ENCODE peak calls at places on chromosomes 5 and 9, in nine cellular contexts. B is tibial artery, A is PC-9, Q is psoas muscle, S is pancreas, K is fibroblast of lung, Y is A673, L is PC-3, T is stomach. E is an unnamed sample.
A peak's percentile ranks its signal among the peaks of the same experiment; 100 is the strongest.

GRCh38 chr9:86641970-86642369 is 287.8 kb upstream of the TUT7 start:
- DNase-seq in B (no peak), A (no peak), Q (no peak), S (no peak), K (no peak), Y (no peak), L (no peak), T (no peak), E (no peak)

GRCh38 chr9:127549218-127549617 is 62.9 kb upstream of the STXBP1 start:
- DNase-seq in B (no peak), A (no peak), Q (no peak), S (no peak), K (no peak), Y (no peak), L (no peak), T (no peak), E (no peak)

GRCh38 chr5:5298841-5299543 is 123.5 kb upstream of the ICE1 start:
- DNase-seq in B (no peak), A (no peak), Q (no peak), S (no peak), K (no peak), Y (no peak), L (no peak), T (no peak), E (no peak)

GRCh38 chr5:169656125-169656990 is 19.3 kb downstream of the DOCK2 start:
- DNase-seq in B (no peak), A (no peak), Q (no peak), S (no peak), K (no peak), Y (no peak), L (no peak), T (no peak), E (no peak)

GRCh38 chr9:81798606-81799005 is 109.3 kb upstream of the TLE1 start:
- DNase-seq in B (no peak), A (no peak), Q (no peak), S (no peak), K (peak; percentile 77), Y (no peak), L (no peak), T (no peak), E (no peak)

GRCh38 chr5:33641722-33642505 is 201.1 kb downstream of the TARS1 start:
- DNase-seq in B (no peak), A (peak; percentile 74), Q (no peak), S (no peak), K (peak; percentile 58), Y (no peak), L (peak; percentile 63), T (no peak), E (no peak)

GRCh38 chr5:57041570-57041969 is 89.6 kb upstream of the MIER3 start:
- DNase-seq in B (no peak), A (no peak), Q (no peak), S (no peak), K (no peak), Y (no peak), L (no peak), T (no peak), E (no peak)

GRCh38 chr5:16456103-16456832 is 9.3 kb downstream of the ZNF622 start:
- DNase-seq in B (no peak), A (peak; percentile 49), Q (peak; percentile 26), S (peak; percentile 47), K (peak; percentile 84), Y (peak; percentile 84), L (peak; percentile 96), T (no peak), E (peak; percentile 60)

GRCh38 chr9:119020284-119020683 is 349.0 kb downstream of the BRINP1 start:
- DNase-seq in B (no peak), A (no peak), Q (peak; percentile 19), S (no peak), K (no peak), Y (no peak), L (no peak), T (no peak), E (no peak)

GRCh38 chr5:172305380-172305779 is 21.8 kb upstream of the UBTD2 start:
- DNase-seq in B (no peak), A (no peak), Q (no peak), S (no peak), K (no peak), Y (no peak), L (no peak), T (no peak), E (no peak)

GRCh38 chr9:35110327-35110758 is 5.3 kb downstream of the ATOSB start:
- DNase-seq in B (peak; percentile 92), A (no peak), Q (peak; percentile 57), S (peak; percentile 55), K (peak; percentile 44), Y (peak; percentile 31), L (peak; percentile 56), T (peak; percentile 26), E (peak; percentile 19)

GRCh38 chr5:11164456-11165286 is 403.6 kb upstream of the DAP start:
- DNase-seq in B (no peak), A (no peak), Q (no peak), S (no peak), K (peak; percentile 1), Y (no peak), L (no peak), T (no peak), E (no peak)

GRCh38 chr5:129591508-129592160 is 131.5 kb downstream of the ADAMTS19 start:
- DNase-seq in B (no peak), A (no peak), Q (no peak), S (no peak), K (no peak), Y (no peak), L (no peak), T (no peak), E (no peak)

GRCh38 chr9:447230-448025 is 232.8 kb downstream of the DOCK8 start:
- DNase-seq in B (no peak), A (peak; percentile 94), Q (no peak), S (no peak), K (no peak), Y (no peak), L (peak; percentile 90), T (no peak), E (peak; percentile 16)

GRCh38 chr5:116771466-116772151 is 197.0 kb upstream of the SEMA6A start:
- DNase-seq in B (no peak), A (no peak), Q (no peak), S (peak; percentile 34), K (no peak), Y (no peak), L (no peak), T (no peak), E (no peak)

GRCh38 chr5:80156156-80156555 is 99.7 kb downstream of the SERINC5 start:
- DNase-seq in B (no peak), A (no peak), Q (no peak), S (no peak), K (no peak), Y (no peak), L (no peak), T (no peak), E (no peak)

GRCh38 chr9:36997414-36997813 is 36.7 kb downstream of the PAX5 start:
- DNase-seq in B (no peak), A (peak; percentile 62), Q (no peak), S (no peak), K (no peak), Y (peak; percentile 51), L (peak; percentile 65), T (no peak), E (no peak)

GRCh38 chr9:116901260-116901659 is 214.2 kb downstream of the TRIM32 start:
- DNase-seq in B (no peak), A (peak; percentile 79), Q (no peak), S (no peak), K (no peak), Y (no peak), L (peak; percentile 4), T (no peak), E (no peak)

GRCh38 chr9:21491742-21492141 is 9.6 kb upstream of the IFNE start:
- DNase-seq in B (no peak), A (no peak), Q (no peak), S (no peak), K (peak; percentile 41), Y (peak; percentile 0), L (no peak), T (no peak), E (no peak)
- TF ChIP-seq CTCF in B (no peak), A (no peak), Q (no peak), S (no peak), K (peak; percentile 24), Y (no peak), L (peak; percentile 35), T (no peak), E (no peak)

DNA sequence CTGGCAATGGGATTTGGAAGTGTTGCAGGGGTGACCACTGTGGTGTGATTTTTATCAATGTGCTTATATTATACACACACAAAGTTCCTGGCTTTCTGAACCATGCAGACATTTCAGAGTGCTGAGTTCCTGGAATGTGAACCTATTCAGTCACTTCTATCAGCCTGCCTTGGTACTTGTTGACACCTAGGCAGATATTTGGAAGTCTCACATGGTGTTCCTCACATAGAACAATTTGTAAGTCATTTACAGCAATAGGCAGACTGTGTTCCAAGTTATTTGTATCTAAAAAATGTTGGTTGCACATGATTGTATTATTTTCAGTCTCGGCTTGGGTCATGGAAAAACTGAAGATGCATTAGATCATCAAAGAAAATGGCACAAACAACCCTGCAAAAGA is 182.2 kb downstream of the SREK1 start:
- DNase-seq in B (no peak), A (no peak), Q (no peak), S (no peak), K (no peak), Y (no peak), L (no peak), T (no peak), E (no peak)
- H3K4me1 ChIP-seq in B (no peaks in the 10 kb centered on the region), A (no peaks in the 10 kb centered on the region), Q (no peaks in the 10 kb centered on the region), S (no peaks in the 10 kb centered on the region), K (no peaks in the 10 kb centered on the region), Y (no peaks in the 10 kb centered on the region), L (no peaks in the 10 kb centered on the region), T (no peaks in the 10 kb centered on the region), E (no peaks in the 10 kb centered on the region)

DNA sequence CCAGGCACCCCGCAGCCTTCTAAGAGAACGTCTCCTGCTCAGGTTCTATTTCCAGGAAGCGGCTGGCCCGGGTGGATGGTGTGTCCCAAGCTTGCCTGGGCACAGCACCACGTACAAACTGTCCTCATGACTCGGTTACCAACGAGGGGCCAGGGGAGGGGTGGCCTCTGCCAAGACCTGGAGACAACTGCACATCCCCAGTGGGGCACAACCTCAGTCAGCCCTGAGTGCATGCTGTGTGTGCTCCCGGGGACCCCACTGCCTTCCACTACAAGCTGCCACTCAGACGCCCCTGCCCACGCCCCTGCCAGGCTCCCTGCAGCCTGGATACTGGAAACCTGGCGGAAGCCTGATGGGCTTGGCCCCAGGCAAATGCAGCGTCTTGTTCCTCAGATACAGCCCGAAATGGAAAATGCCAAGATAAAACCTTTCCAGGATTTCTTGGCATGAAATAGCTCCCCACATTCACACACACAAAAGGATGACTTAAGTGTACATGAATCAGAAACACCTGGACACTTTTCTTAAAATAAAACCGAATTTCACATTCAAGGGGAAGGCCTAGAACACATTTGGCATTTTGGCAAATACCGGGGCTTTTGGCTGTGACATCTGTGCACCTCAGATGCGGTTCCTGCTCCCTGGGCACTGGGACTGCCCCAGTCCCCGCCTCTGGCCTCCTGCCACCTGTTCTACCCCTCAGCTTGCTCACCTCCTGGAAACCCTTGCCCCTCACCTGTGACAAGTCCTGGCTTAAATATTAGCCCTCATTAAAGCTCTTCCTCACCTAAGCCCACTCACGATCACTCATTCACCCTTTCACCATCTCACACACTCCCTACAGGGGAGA is 62.5 kb downstream of the COL23A1 start:
- DNase-seq in B (peak; percentile 58), A (no peak), Q (peak; percentile 62), S (no peak), K (no peak), Y (no peak), L (no peak), T (no peak), E (no peak)
- H3K9me3 ChIP-seq in B (no peaks in the 10 kb centered on the region), A (no peaks in the 10 kb centered on the region), Q (no peaks in the 10 kb centered on the region), S (no peaks in the 10 kb centered on the region), K (no peaks in the 10 kb centered on the region), Y (no peaks in the 10 kb centered on the region), L (no peaks in the 10 kb centered on the region), T (no peaks in the 10 kb centered on the region), E (no peaks in the 10 kb centered on the region)

GRCh38 chr5:110414360-110414759 is 312.1 kb downstream of the TMEM232 start:
- DNase-seq in B (no peak), A (no peak), Q (no peak), S (no peak), K (peak; percentile 31), Y (peak; percentile 18), L (peak; percentile 31), T (no peak), E (no peak)
- TF ChIP-seq CTCF in B (peak; percentile 39), A (peak; percentile 34), Q (no peak), S (no peak), K (peak; percentile 50), Y (peak; percentile 64), L (peak; percentile 68), T (no peak), E (no peak)

E was measured in Caco-2.